ENCODE peak calls at places on chromosome 3, in ten cellular contexts. C is heart left ventricle; U is body of pancreas; R is suprapubic skin; X is cardiac muscle cell; G is dorsolateral prefrontal cortex; P is Panc1; K is CD8-positive, alpha-beta T cell; A is stomach; J is IMR-90. Q is an unnamed sample.

GRCh38 chr3:98013428-98014349 is 21.4 kb downstream of the GABRR3 start:
- DNase-seq in R (no peak), J (peak; percentile 33), P (no peak), A (no peak), G (no peak), C (no peak), X (peak; percentile 18), U (no peak), K (no peak), Q (peak; percentile 56)

GRCh38 chr3:128488636-128488994 is 4.4 kb downstream of the GATA2 start:
- DNase-seq in X (peak; percentile 26), C (peak; percentile 34), P (no peak), A (no peak), K (no peak), U (no peak), R (no peak), G (no peak), J (no peak), Q (no peak)

GRCh38 chr3:196499061-196499460 is 4.5 kb downstream of the RNF168 start:
- DNase-seq in C (peak; percentile 52), X (peak; percentile 41), U (no peak), R (no peak), P (no peak), G (no peak), K (no peak), A (no peak), J (peak; percentile 32), Q (no peak)

GRCh38 chr3:168052517-168052916 is 43.2 kb downstream of the GOLIM4 start:
- DNase-seq in X (no peak), P (no peak), R (no peak), J (no peak), C (no peak), K (no peak), G (no peak), U (no peak), A (no peak), Q (no peak)

GRCh38 chr3:174206607-174207192 is 652.4 kb upstream of the NAALADL2 start:
- DNase-seq in K (no peak), G (no peak), R (no peak), U (no peak), X (peak; percentile 1), P (no peak), A (no peak), J (no peak), C (no peak), Q (no peak)

GRCh38 chr3:99808163-99808794 is 9.4 kb upstream of the CMSS1 start:
- DNase-seq in R (no peak), P (peak; percentile 61), J (peak; percentile 84), X (peak; percentile 88), C (no peak), A (peak; percentile 56), U (peak; percentile 69), K (peak; percentile 42), G (no peak), Q (peak; percentile 43)

GRCh38 chr3:14360123-14360881 is 42.1 kb upstream of the SLC6A6 start:
- DNase-seq in G (no peak), P (no peak), X (peak; percentile 65), C (no peak), A (no peak), R (no peak), K (no peak), U (no peak), J (peak; percentile 62), Q (no peak)

GRCh38 chr3:179801263-179801662 is 148.4 kb downstream of the USP13 start:
- DNase-seq in J (peak; percentile 96), K (no peak), X (peak; percentile 97), A (no peak), C (no peak), R (no peak), P (no peak), G (no peak), U (no peak), Q (peak; percentile 6)

GRCh38 chr3:56415672-56416071 is 52.6 kb downstream of the ERC2 start:
- DNase-seq in U (no peak), R (no peak), C (no peak), J (no peak), X (peak; percentile 2), P (no peak), A (no peak), G (peak; percentile 36), K (no peak), Q (no peak)

GRCh38 chr3:36512561-36512960 is 132.3 kb downstream of the STAC start:
- DNase-seq in J (peak; percentile 4), R (no peak), K (no peak), X (no peak), C (no peak), G (no peak), A (no peak), P (no peak), U (no peak), Q (no peak)

GRCh38 chr3:23094890-23095462 is 108.2 kb upstream of the UBE2E2 start:
- DNase-seq in P (no peak), A (no peak), K (no peak), U (no peak), G (no peak), J (peak; percentile 7), R (no peak), C (no peak), X (peak; percentile 60), Q (peak; percentile 71)

DNA sequence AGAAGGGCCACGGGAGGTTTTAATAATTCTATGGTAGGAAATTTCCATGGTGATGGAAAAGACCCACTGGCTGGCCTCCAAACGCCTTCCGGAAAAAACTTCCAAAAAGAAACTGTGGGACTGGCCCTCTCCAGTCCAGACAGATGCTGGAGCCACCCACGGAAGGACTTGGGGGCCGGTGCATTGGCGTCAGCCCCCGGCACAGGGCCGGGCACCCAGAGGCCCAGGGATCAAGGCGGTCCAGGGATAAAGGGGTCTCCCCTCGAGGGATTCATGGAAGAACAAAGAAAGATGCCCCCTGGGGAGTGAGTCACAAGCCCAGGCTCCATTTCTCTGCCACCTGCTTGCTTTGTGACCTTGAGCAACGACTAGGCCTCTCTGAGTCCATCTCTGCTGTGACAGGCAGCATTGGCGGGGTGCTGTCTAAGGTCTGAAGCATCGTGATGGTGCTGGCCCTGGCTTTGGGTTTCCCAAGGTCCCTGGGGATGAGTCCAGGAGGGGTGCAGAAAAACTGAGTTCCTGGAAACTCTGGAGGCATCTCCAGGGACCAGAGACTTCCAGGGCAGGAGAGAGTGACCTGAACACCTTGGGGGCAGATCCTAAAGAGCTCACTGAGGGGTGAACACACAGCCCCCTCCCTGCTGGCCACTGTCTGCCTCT is 21.6 kb downstream of the ATP2B2 start:
- DNase-seq in A (no peak), U (no peak), X (no peak), K (no peak), P (no peak), C (no peak), G (no peak), R (no peak), J (no peak), Q (no peak)
- H3K27ac ChIP-seq in A (no peak overlapping the region), U (no peak overlapping the region), X (no peak overlapping the region), K (no peak overlapping the region), P (no peak overlapping the region), C (no peak overlapping the region), G (no peak overlapping the region), R (no peak overlapping the region), J (no peak overlapping the region), Q (no peak overlapping the region)

DNA sequence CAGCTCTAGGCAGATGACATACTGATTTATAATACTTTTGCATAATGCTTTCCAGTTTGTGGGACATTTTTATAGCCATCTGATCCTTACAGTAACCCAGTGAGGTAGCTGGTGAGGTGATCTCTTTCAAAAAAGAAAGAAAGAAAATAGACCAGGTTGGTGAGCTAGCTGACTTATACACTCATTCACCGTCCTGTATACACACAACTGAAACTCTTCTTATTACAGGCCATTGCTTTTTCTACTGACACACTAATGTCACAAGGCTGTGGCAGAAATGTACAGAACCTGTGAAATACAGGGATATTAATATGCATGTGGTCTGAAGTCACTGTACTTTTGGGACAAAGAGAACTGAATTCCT is 150.2 kb upstream of the BHLHE40 start:
- DNase-seq in G (no peak), J (no peak), R (no peak), X (no peak), U (no peak), P (no peak), A (no peak), C (no peak), K (no peak), Q (no peak)
- H3K27ac ChIP-seq in G (no peak overlapping the region), J (no peak overlapping the region), R (peak overlapping the region; percentile 65), X (no peak overlapping the region), U (no peak overlapping the region), P (no peak overlapping the region), A (peak overlapping the region; percentile 72), C (no peak overlapping the region), K (no peak overlapping the region), Q (no peak overlapping the region)

GRCh38 chr3:150370982-150371381 is 37.1 kb upstream of the TSC22D2 start:
- DNase-seq in C (no peak), G (no peak), A (no peak), U (no peak), P (no peak), X (no peak), R (no peak), J (no peak), K (no peak), Q (no peak)
- H3K27ac ChIP-seq in C (peak overlapping the region; percentile 80), G (no peak overlapping the region), A (peak overlapping the region; percentile 84), U (peak overlapping the region; percentile 88), P (peak overlapping the region; percentile 100), X (no peak overlapping the region), R (peak overlapping the region; percentile 75), J (peak overlapping the region; percentile 58), K (no peak overlapping the region), Q (no peak overlapping the region)

GRCh38 chr3:45980229-45980813 is 15.3 kb downstream of the FYCO1 start:
- DNase-seq in K (no peak), J (no peak), R (no peak), X (no peak), U (no peak), G (no peak), A (no peak), C (no peak), P (no peak), Q (no peak)

GRCh38 chr3:45978348-45978747 is 17.3 kb downstream of the FYCO1 start:
- DNase-seq in K (peak; percentile 45), C (no peak), P (no peak), J (no peak), G (no peak), A (peak; percentile 96), R (no peak), X (no peak), U (peak; percentile 91), Q (no peak)

GRCh38 chr3:45980819-45981218 is 14.8 kb downstream of the FYCO1 start:
- DNase-seq in A (no peak), J (peak; percentile 72), C (no peak), U (no peak), K (no peak), R (no peak), P (no peak), G (no peak), X (no peak), Q (no peak)

GRCh38 chr3:45981321-45982038 is 14.1 kb downstream of the FYCO1 start:
- DNase-seq in C (no peak), X (peak; percentile 46), U (no peak), G (no peak), P (no peak), K (no peak), R (no peak), J (peak; percentile 76), A (no peak), Q (no peak)

DNA sequence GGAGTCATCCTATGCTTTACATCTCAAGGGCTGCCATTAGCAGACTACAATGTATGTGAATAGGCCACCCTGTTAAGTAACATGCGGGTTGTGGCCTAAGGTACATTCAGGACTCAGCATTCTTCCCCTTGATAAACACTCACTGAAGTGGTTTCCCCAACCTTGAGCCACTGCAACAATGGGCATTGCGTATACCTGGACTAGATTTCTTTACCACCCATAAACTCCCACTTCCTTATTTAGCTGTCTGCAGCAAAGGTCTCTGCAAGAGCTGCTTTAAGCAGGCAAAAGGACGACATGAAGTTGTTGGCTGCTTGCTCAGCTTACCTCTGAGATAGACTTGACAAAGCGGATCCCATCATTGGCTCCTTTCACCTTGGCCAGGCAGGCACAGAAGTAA is 16.2 kb downstream of the FYCO1 start:
- DNase-seq in R (no peak), C (no peak), P (no peak), K (no peak), A (no peak), U (no peak), J (no peak), G (no peak), X (no peak), Q (no peak)
- H3K27ac ChIP-seq in R (no peak overlapping the region), C (no peak overlapping the region), P (no peak overlapping the region), K (no peak overlapping the region), A (peak overlapping the region; percentile 75), U (no peak overlapping the region), J (no peak overlapping the region), G (no peak overlapping the region), X (no peak overlapping the region), Q (no peak overlapping the region)